ENCODE peak calls at places on chromosomes 5 and 9, in five cellular contexts. B, A, N, I and Z are unnamed samples.

GRCh38 chr5:130231786-130232185 is 327.5 kb downstream of the CHSY3 start:
- DNase-seq in A (no peak), B (no peak), I (no peak), N (no peak), Z (no peak)

GRCh38 chr9:123861086-123861707 is 68.7 kb downstream of the DENND1A start:
- DNase-seq in B (peak), A (no peak), I (no peak), N (no peak), Z (no peak)

GRCh38 chr5:66769839-66770617 is 173.8 kb downstream of the MAST4 start:
- DNase-seq in A (no peak), I (no peak), B (peak), N (no peak), Z (no peak)

GRCh38 chr5:150751096-150751891 is 7.5 kb downstream of the DCTN4 start:
- DNase-seq in B (no peak), N (no peak), A (no peak), I (no peak), Z (peak)

GRCh38 chr9:77021928-77022782 is 2.7 kb downstream of the FOXB2 start:
- DNase-seq in I (no peak), A (no peak), B (no peak), N (no peak), Z (peak)

GRCh38 chr5:136030956-136031611 is 2.3 kb downstream of the TGFBI start:
- DNase-seq in B (no peak), I (no peak), N (peak), A (no peak), Z (no peak)

GRCh38 chr5:74640450-74641013 is at the start of gene ENC1:
- DNase-seq in I (peak), B (peak), N (peak), A (peak), Z (peak)

GRCh38 chr5:103894882-103895281 is 332.3 kb upstream of the NUDT12 start:
- DNase-seq in A (no peak), N (no peak), B (no peak), I (no peak), Z (no peak)

GRCh38 chr5:140608730-140609520 is 24.1 kb downstream of the CD14 start:
- DNase-seq in A (no peak), B (no peak), N (peak), I (no peak), Z (no peak)

GRCh38 chr9:15306068-15306756 is 804 bp downstream of the TTC39B start:
- DNase-seq in B (peak), N (peak), I (no peak), A (peak), Z (peak)

GRCh38 chr5:67173959-67174358 is 22.6 kb downstream of the CD180 start:
- DNase-seq in B (no peak), N (no peak), I (no peak), A (no peak), Z (no peak)

GRCh38 chr9:124202447-124202971 is 55.2 kb upstream of the NEK6 start:
- DNase-seq in B (no peak), I (no peak), A (no peak), N (no peak), Z (peak)

GRCh38 chr9:126407125-126407870 is 80.7 kb downstream of the MVB12B start:
- DNase-seq in B (no peak), I (no peak), N (no peak), A (no peak), Z (no peak)

GRCh38 chr5:181181650-181182565 is 23.1 kb downstream of the TRIM7 start:
- DNase-seq in B (peak), I (peak), N (peak), A (no peak), Z (no peak)

GRCh38 chr9:115492869-115493268 is 374.9 kb upstream of the TNC start:
- DNase-seq in I (no peak), A (no peak), B (no peak), N (no peak), Z (no peak)

GRCh38 chr9:21616082-21616778 is 134.1 kb upstream of the IFNE start:
- DNase-seq in N (no peak), A (no peak), I (peak), B (no peak), Z (no peak)

GRCh38 chr5:163914911-163915310 is 409.5 kb downstream of the MAT2B start:
- DNase-seq in B (no peak), N (no peak), A (no peak), I (no peak), Z (peak)

GRCh38 chr9:81877047-81877446 is 51.2 kb upstream of the SPATA31D4 start:
- DNase-seq in B (no peak), I (no peak), A (no peak), N (no peak), Z (no peak)

GRCh38 chr9:128625391-128626145 is 31.1 kb downstream of the DYNC2I2 start:
- DNase-seq in A (no peak), B (no peak), I (no peak), N (no peak), Z (no peak)

GRCh38 chr9:98503867-98504800 is 204.6 kb downstream of the GABBR2 start:
- DNase-seq in A (no peak), N (no peak), I (no peak), B (no peak), Z (no peak)

GRCh38 chr9:134455537-134455936 is 129.3 kb downstream of the RXRA start:
- DNase-seq in I (no peak), B (no peak), N (no peak), A (no peak), Z (no peak)

GRCh38 chr9:76366275-76366674 is 28.0 kb downstream of the RFK start:
- DNase-seq in I (no peak), A (no peak), N (no peak), B (no peak), Z (no peak)

GRCh38 chr5:80961376-80962281 is 1.5 kb downstream of the RASGRF2 start:
- DNase-seq in A (no peak), I (no peak), B (peak), N (no peak), Z (no peak)

GRCh38 chr9:120869726-120870125 is 7.3 kb downstream of the PHF19 start:
- DNase-seq in N (no peak), A (no peak), I (no peak), B (no peak), Z (no peak)

GRCh38 chr5:133421394-133421793 is 190.9 kb downstream of the FSTL4 start:
- DNase-seq in A (no peak), B (no peak), I (no peak), N (no peak), Z (peak)

GRCh38 chr9:15354713-15355112 is 47.7 kb upstream of the TTC39B start:
- DNase-seq in A (no peak), N (no peak), I (no peak), B (peak), Z (no peak)

DNA sequence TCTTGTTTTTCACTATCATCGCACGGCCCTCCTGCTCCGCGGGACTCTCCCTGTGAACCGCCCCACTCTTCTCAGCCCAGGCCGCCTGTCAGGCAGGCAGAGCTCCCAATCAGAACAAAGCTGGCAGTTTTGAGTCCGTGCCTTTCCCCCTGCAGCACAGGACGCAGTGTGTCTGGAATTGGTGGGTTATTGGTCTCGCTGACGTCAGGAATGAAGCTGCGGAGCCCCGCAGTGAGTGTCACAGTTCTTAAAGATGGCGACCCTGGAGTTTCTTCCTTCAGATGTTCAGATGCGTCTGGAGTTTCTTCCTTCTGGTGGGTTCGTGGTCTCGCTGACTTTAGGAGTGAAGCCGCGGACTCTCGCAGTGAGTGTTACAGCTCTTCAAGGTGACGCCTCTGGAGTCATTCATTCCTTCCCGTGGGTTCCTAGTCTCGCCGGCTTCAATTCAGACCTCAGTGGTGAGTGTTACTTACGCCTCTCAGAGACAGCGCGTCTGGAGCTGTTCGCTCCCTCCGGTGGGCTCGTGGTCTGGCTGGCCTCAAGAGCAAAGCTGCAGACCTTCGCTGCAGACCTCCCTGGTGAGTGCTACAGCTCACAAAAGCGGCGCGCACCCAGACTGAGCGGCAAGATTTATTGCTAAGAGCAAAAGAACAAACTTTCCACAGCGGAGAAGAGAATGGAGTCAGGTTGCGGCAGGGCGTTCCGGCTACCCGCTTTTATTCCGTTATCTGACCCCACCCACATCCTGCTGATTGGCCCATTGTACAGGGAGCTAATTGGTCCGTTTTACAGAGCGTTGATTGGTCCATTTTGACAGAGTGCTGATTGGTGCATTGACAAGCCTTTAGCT is 7.4 kb downstream of the ZDHHC11B start:
- DNase-seq in N (peak), I (no peak), A (no peak), B (no peak), Z (no peak)
- TF ChIP-seq POLR2A in N (no peak), I (no peak), A (no peak), B (no peak), Z (no peak)

DNA sequence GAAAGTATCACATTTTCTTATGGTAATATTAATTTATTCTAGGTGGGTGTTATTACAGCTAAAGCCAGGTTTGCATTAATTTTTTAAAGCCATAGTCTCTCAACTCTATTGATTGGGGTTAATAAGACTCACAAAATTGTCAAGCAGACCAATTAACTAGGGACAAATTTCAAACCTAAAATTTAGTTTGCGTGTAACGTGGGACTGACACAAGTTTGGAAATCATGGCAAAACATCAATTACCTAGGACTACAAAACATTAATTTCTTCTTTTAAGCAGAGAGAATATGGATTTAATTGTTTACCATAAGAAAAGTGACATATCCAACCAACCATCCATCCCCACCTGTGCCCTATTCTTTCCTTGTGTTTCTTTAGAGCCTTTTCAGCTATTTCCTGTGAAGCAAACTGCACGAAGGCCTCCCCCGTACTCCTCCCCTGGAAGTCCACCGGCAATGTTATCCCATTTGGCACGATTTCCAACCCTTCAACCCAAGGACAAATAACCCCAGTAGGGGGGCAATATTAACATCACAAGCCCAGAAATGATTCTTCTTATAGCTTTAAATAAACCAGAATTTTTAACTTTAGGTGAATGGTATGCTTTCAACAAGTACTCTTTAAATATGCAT is 4.4 kb downstream of the HNRNPH1 start:
- DNase-seq in N (peak), I (no peak), A (no peak), B (no peak), Z (no peak)
- TF ChIP-seq POLR2A in N (no peak), I (no peak), A (no peak), B (no peak), Z (no peak)

DNA sequence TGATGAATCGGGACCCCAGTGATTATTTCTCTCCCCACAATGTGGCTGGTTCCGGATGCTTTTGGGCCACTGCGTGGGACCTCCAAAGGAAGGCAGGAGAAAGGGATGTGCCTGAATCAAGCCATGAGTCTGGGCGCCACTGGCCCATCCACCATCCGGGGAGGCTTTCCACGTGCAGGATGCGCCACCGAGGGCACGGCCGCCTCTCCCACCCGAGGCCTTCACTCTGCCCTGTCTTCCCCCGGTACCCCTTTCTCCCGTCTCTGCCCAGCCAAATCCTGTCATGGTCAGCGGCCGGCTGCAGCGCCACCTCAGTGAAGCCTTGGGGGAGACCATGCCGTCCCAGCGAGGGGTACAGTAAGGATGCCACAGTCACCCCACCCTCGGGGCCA is 43.9 kb upstream of the GRHPR start:
- DNase-seq in I (no peak), B (no peak), A (no peak), N (no peak), Z (no peak)
- TF ChIP-seq POLR2A in I (no peak), B (no peak), A (no peak), N (no peak), Z (no peak)

GRCh38 chr5:178205010-178205748 is 846 bp downstream of the HNRNPAB start:
- DNase-seq in I (no peak), A (peak), B (peak), N (peak), Z (peak)
- TF ChIP-seq POLR2A in I (no peak), A (peak), B (no peak), N (no peak), Z (no peak)

DNA sequence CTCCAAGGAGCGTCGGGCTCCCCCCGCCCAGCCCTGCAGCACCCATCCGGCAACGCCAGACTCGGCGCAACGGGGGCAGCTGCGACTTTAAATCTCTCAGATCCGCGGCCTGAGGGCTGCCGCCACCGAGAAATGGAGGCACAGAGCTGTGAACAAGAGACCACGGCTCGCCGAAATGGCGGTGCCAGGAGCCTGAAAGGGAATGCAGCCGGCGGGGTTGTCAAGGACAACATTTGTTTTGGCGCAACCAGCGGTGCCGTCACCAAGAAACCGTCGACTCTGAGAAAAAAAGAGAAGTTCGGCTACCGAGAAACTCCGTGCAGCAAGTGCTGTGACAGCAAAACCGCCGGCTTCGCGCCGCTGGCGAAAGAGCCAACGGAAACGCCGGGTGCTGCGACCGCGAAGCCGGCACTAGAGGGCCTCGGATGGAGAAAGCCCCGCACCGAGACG is 2.1 kb upstream of the ANXA2R start:
- DNase-seq in N (peak), B (peak), A (peak), I (peak), Z (peak)
- TF ChIP-seq POLR2A in N (no peak), B (no peak), A (no peak), I (no peak), Z (no peak)